ENCODE peak calls at places on chromosomes 1 and 21, in five cellular contexts. H is astrocyte, I is left ventricle myocardium inferior, W is stomach, C is upper lobe of right lung. Z is an unnamed sample.

GRCh38 chr1:27318596-27318995 is 3.4 kb upstream of the TMEM222 start:
- DNase-seq in I (no peak), C (no peak), W (no peak), H (no peak), Z (no peak)

GRCh38 chr1:58457023-58457635 is 89.4 kb downstream of the OMA1 start:
- DNase-seq in I (no peak), W (no peak), C (no peak), H (no peak), Z (peak)

GRCh38 chr1:15020943-15021745 is 132.4 kb upstream of the TMEM51 start:
- DNase-seq in W (no peak), H (no peak), I (peak), C (no peak), Z (no peak)

GRCh38 chr1:119565131-119565772 is 58.2 kb downstream of the HSD3B1 start:
- DNase-seq in C (no peak), W (no peak), I (no peak), H (no peak), Z (no peak)

GRCh38 chr1:217946581-217946980 is 315.4 kb downstream of the SPATA17 start:
- DNase-seq in W (no peak), H (no peak), I (no peak), C (no peak), Z (no peak)

GRCh38 chr1:18936814-18937481 is 19.5 kb downstream of the IFFO2 start:
- DNase-seq in C (no peak), W (no peak), H (no peak), I (no peak), Z (no peak)

GRCh38 chr1:55369474-55369873 is 154.3 kb upstream of the USP24 start:
- DNase-seq in C (no peak), I (no peak), H (peak), W (no peak), Z (peak)

GRCh38 chr1:230681599-230681998 is 32.3 kb downstream of the AGT start:
- DNase-seq in H (peak), C (no peak), I (no peak), W (no peak), Z (peak)

GRCh38 chr1:159187647-159188374 is 16.4 kb downstream of the CADM3 start:
- DNase-seq in H (no peak), W (no peak), C (no peak), I (no peak), Z (no peak)

GRCh38 chr1:220690140-220691038 is at the start of gene C1orf115:
- DNase-seq in H (peak), I (peak), W (peak), C (peak), Z (peak)

GRCh38 chr1:114703242-114703641 is 7.9 kb upstream of the AMPD1 start:
- DNase-seq in H (no peak), I (no peak), W (no peak), C (no peak), Z (peak)

GRCh38 chr1:236394016-236394481 is at the start of gene EDARADD:
- DNase-seq in I (no peak), C (no peak), H (peak), W (no peak), Z (peak)

GRCh38 chr1:41540886-41541591 is 56.6 kb upstream of the EDN2 start:
- DNase-seq in H (peak), W (peak), C (peak), I (no peak), Z (peak)

GRCh38 chr1:164261691-164262240 is 297.2 kb upstream of the PBX1 start:
- DNase-seq in W (no peak), I (no peak), H (no peak), C (no peak), Z (no peak)

GRCh38 chr1:50697440-50698421 is 262.3 kb downstream of the FAF1 start:
- DNase-seq in H (peak), W (no peak), C (no peak), I (no peak), Z (peak)

GRCh38 chr1:165053273-165053835 is 303.2 kb downstream of the LMX1A start:
- DNase-seq in W (no peak), H (no peak), I (no peak), C (no peak), Z (no peak)

GRCh38 chr1:55631508-55631907 is 416.3 kb upstream of the USP24 start:
- DNase-seq in I (no peak), C (no peak), W (no peak), H (peak), Z (no peak)

GRCh38 chr1:230614121-230614520 is 28.2 kb upstream of the COG2 start:
- DNase-seq in W (no peak), I (no peak), C (no peak), H (no peak), Z (no peak)

GRCh38 chr1:103058393-103058792 is 49.9 kb downstream of the COL11A1 start:
- DNase-seq in H (no peak), W (no peak), I (no peak), C (no peak), Z (peak)

DNA sequence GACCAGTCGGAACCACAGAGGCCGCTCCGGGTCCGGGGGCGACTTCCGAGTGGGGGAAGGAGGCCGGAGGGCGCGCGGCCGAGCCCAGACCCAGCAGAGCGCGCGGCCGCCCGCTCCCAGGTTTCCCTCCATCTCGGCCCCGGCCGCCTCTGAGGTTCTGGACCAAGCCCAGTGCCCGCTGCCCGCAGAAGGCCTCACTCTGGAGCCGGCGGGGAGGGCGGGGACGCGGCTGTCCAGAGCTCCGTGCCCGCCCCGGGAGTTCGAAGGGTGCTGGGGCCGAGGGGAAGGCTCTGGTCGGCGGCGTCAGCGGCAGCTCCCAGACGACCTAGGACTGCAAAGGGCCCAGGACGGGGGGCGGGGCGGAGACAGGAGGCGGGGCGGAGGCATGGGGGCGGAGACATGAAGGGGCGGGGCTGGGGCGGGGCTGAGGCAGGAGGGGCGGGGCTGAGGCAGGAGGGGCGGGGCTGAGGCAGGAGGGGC is 48.0 kb upstream of the SLC19A1 start:
- DNase-seq in H (no peak), C (peak), I (peak), W (peak), Z (peak)
- H3K4me3 ChIP-seq in H (peak), C (peak), I (peak), W (peak), Z (peak)

DNA sequence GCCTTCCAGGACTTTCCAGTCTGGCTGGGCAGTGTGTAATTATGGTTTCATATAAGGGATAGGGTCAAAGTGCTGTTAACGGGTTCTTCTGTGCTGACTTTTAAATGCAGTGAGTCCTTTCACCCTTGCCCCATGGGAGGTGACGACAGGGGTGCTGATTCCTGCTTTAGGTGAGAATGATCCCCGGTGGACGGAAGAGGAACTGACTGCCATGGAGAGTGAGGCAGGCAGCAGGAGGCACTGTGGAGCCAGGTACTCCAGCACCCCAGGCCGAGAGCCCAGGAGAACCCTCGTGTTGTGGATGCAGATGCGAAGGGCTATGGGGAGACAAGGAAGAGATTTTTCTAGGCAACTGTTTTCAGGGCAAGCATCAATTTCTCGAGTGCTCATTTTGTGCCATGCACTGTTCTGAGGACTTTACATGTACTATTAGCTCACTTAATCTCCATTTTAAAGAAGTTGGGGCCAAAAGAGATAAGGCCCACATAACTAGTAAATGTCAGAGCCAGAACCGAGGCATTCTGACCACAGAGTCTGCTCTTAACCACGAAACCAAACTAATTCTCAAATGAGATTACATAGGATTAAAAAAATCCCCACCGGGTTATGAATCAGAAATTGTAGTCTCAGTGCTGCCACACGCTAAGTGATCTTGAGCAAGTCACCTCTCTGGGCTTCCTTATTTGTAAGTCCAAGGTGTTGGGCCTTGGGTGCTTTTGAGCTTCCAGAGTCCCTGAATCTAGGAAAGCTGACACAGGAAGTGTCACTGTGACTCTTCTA is 28.2 kb downstream of the STPG1 start:
- DNase-seq in W (no peak), I (no peak), H (peak), C (no peak), Z (peak)
- TF ChIP-seq CTCF in W (no peak), I (no peak), H (peak), C (peak), Z (peak)

DNA sequence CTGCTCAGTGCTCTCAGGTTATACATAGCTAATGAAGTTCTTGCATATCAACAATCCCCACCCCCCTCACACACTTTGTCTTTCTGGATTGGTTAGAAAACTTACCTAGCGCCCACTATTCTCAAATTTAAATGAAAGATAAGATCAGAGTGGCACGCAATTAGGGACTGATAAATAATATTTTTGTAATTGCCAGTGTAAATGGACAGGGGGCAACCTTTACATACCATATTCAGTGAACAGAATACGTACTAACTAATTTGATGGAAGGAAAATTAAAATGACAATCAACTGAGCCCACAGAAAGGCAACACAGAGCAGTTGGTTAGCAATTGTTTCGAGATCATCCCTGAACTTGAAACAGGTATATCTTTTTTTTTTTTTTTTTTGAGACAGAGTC is 11.7 kb downstream of the SELL start:
- DNase-seq in H (no peak), C (no peak), W (no peak), I (no peak), Z (no peak)
- H3K4me3 ChIP-seq in H (no peak), C (no peak), W (no peak), I (no peak), Z (no peak)

GRCh38 chr1:155933591-155934096 is 569 bp downstream of the KHDC4 start:
- DNase-seq in W (no peak), H (no peak), I (no peak), C (no peak), Z (no peak)

GRCh38 chr1:155934933-155935590 is 849 bp upstream of the KHDC4 start:
- DNase-seq in H (no peak), W (no peak), C (no peak), I (no peak), Z (no peak)

GRCh38 chr1:155932085-155932484 is 2.1 kb downstream of the KHDC4 start:
- DNase-seq in W (no peak), C (no peak), H (no peak), I (no peak), Z (no peak)

GRCh38 chr1:155932487-155932886 is 1.7 kb downstream of the KHDC4 start:
- DNase-seq in I (no peak), H (no peak), C (no peak), W (no peak), Z (no peak)

GRCh38 chr1:155934097-155934932 is at the start of gene KHDC4:
- DNase-seq in C (peak), W (peak), H (peak), I (peak), Z (peak)
- TF ChIP-seq CTCF in C (peak), W (peak), H (no peak), I (peak), Z (peak)

DNA sequence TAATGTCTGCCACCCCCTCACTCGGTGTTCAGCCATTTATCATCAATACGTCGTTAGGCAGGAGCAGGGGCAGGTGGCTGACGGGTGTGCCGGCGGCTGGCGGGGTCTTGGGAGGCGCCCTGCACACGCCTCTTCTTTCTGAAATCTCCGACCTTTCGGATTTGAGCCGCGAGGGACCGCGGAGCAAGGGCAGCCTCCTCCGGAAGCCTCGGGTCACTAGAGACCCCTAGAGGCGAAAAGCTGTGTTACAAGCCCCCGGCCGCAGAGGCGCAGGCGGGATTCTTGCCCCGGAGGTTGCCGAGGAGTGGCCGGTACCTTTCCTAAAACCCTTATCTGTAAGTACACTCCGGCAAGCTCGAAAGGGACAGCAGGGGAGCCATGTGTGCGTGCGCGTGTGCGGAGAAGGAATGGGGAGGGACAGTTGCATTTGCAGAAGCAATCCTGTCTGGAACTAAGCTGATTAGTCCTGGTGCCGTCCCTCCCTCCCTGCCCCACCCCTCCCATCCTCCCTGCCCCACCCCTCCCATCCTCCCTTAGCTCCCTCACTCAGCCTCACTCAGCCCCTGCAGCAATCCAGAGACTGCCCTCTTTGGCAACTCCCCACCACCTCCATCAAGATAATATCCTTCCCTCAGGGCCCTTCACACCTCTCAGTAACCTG is 11.0 kb downstream of the BRINP2 start:
- DNase-seq in W (peak), H (peak), I (peak), C (peak), Z (peak)
- H3K4me3 ChIP-seq in W (peak), H (peak), I (peak), C (no peak), Z (peak)

GRCh38 chr1:197614916-197615692 is 160.2 kb downstream of the DENND1B start:
- DNase-seq in W (peak), C (no peak), H (peak), I (no peak), Z (peak)
- TF ChIP-seq CTCF in W (peak), C (peak), H (peak), I (peak), Z (peak)

DNA sequence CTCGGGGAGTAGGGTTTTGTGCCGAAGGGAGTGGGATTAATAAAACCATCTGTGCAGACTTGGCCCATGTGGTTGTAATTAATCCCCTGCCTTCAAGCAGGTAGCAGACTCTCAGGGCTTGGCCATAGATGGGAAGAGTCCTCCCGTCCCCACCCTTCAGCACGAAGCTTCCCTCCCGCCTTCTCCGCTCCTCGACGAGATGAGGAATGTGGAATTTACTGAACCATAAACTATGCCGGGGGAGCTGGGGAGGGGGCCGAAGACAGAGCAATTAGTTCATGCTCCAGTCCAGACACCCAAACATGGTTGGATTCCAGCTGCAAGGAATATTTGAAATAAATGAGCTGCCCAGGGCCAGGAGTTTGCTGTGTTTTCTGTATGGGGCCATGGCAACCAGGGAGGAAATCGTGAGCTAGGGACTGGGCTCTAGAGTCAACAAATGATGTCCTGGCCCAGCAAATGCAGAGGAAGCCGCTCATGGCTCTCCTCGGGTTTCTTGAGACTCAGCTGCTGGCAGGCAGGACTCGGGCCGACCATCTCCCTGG is 78.8 kb downstream of the SPSB1 start:
- DNase-seq in H (peak), W (peak), C (no peak), I (peak), Z (peak)
- H3K4me3 ChIP-seq in H (no peak), W (no peak), C (no peak), I (no peak), Z (no peak)

DNA sequence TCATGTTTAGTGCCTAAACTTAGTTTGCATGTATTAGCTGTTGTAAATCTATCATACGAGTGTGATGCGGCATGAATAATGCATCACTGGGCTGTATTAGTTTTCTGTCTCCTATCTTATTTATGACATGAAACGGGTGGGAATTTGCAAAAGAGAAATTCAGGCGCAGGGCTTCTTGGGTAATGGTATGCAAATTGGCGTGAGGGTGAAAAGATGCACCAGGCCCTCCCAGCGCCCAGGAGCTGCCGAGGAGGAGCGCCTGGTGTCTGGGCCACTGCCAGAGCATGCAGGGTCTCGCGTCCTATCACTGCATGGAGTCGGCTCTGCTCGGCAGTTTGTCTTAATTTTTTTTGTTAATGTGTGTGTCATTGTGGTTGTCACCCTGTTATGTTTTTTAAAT is 82.9 kb upstream of the ACTL8 start:
- DNase-seq in I (no peak), H (no peak), C (no peak), W (no peak), Z (no peak)
- TF ChIP-seq CTCF in I (no peak), H (no peak), C (no peak), W (no peak), Z (no peak)

GRCh38 chr1:160768295-160768657 is 27.7 kb upstream of the LY9 start:
- DNase-seq in C (peak), H (no peak), W (peak), I (peak), Z (peak)
- H3K4me3 ChIP-seq in C (no peak), H (no peak), W (no peak), I (peak), Z (no peak)